ENCODE peak calls at places on chromosomes 11 and 22, in four cellular contexts. One of them, this sample, is unnamed.

GRCh38 chr11:109818303-109818702 is 274.9 kb upstream of the ZC3H12C start:
- DNase-seq in GM12878: no peak
- DNase-seq in K562: no peak
- DNase-seq in HepG2: no peak
- DNase-seq in this sample: no peak

GRCh38 chr11:97739892-97740782 is 1280.6 kb upstream of the CNTN5 start:
- DNase-seq in GM12878: no peak
- DNase-seq in K562: no peak
- DNase-seq in HepG2: peak; percentile 13
- DNase-seq in this sample: no peak

GRCh38 chr11:124674168-124674517 is 439 bp downstream of the SPA17 start:
- DNase-seq in GM12878: no peak
- DNase-seq in K562: no peak
- DNase-seq in HepG2: no peak
- DNase-seq in this sample: peak; percentile 32

GRCh38 chr11:33262016-33262638 is 4.9 kb downstream of the HIPK3 start:
- DNase-seq in GM12878: no peak
- DNase-seq in K562: no peak
- DNase-seq in HepG2: no peak
- DNase-seq in this sample: no peak

GRCh38 chr22:49747705-49748104 is 80.0 kb downstream of the BRD1 start:
- DNase-seq in GM12878: no peak
- DNase-seq in K562: no peak
- DNase-seq in HepG2: no peak
- DNase-seq in this sample: no peak

GRCh38 chr22:30262112-30262511 is 4.5 kb downstream of the OSM start:
- DNase-seq in GM12878: no peak
- DNase-seq in K562: no peak
- DNase-seq in HepG2: no peak
- DNase-seq in this sample: no peak

GRCh38 chr11:94814238-94814976 is 46.3 kb downstream of the AMOTL1 start:
- DNase-seq in GM12878: no peak
- DNase-seq in K562: no peak
- DNase-seq in HepG2: no peak
- DNase-seq in this sample: no peak

GRCh38 chr22:48277868-48278581 is 1515.6 kb downstream of the TBC1D22A start:
- DNase-seq in GM12878: no peak
- DNase-seq in K562: no peak
- DNase-seq in HepG2: no peak
- DNase-seq in this sample: no peak

GRCh38 chr11:33692013-33692504 is 8.6 kb downstream of the C11orf91 start:
- DNase-seq in GM12878: no peak
- DNase-seq in K562: no peak
- DNase-seq in HepG2: peak; percentile 76
- DNase-seq in this sample: no peak

GRCh38 chr11:723120-723883 is 17.3 kb downstream of the EPS8L2 start:
- DNase-seq in GM12878: no peak
- DNase-seq in K562: no peak
- DNase-seq in HepG2: peak; percentile 56
- DNase-seq in this sample: no peak

GRCh38 chr11:69703711-69704507 is at the start of gene FGF19:
- DNase-seq in GM12878: no peak
- DNase-seq in K562: peak; percentile 69
- DNase-seq in HepG2: no peak
- DNase-seq in this sample: no peak

GRCh38 chr11:133697161-133697560 is 148.2 kb downstream of the SPATA19 start:
- DNase-seq in GM12878: no peak
- DNase-seq in K562: no peak
- DNase-seq in HepG2: no peak
- DNase-seq in this sample: no peak

GRCh38 chr11:116078101-116078561 is 573.9 kb upstream of the CADM1 start:
- DNase-seq in GM12878: no peak
- DNase-seq in K562: no peak
- DNase-seq in HepG2: peak; percentile 15
- DNase-seq in this sample: peak; percentile 51

GRCh38 chr11:68609761-68610160 is 74.6 kb upstream of the GAL start:
- DNase-seq in GM12878: no peak
- DNase-seq in K562: no peak
- DNase-seq in HepG2: no peak
- DNase-seq in this sample: no peak

GRCh38 chr11:69353696-69354544 is 60.0 kb downstream of the MYEOV start:
- DNase-seq in GM12878: no peak
- DNase-seq in K562: no peak
- DNase-seq in HepG2: no peak
- DNase-seq in this sample: no peak

GRCh38 chr11:11589385-11589890 is 32.4 kb downstream of the GALNT18 start:
- DNase-seq in GM12878: no peak
- DNase-seq in K562: no peak
- DNase-seq in HepG2: no peak
- DNase-seq in this sample: no peak

GRCh38 chr11:85867751-85868150 is 12.6 kb downstream of the CCDC83 start:
- DNase-seq in GM12878: no peak
- DNase-seq in K562: no peak
- DNase-seq in HepG2: no peak
- DNase-seq in this sample: no peak

GRCh38 chr11:123174196-123175183 is 20.6 kb downstream of the CLMP start:
- DNase-seq in GM12878: no peak
- DNase-seq in K562: no peak
- DNase-seq in HepG2: no peak
- DNase-seq in this sample: no peak

GRCh38 chr11:123169821-123170220 is 25.2 kb downstream of the CLMP start:
- DNase-seq in GM12878: no peak
- DNase-seq in K562: no peak
- DNase-seq in HepG2: no peak
- DNase-seq in this sample: no peak

GRCh38 chr11:123173856-123174186 is 21.2 kb downstream of the CLMP start:
- DNase-seq in GM12878: no peak
- DNase-seq in K562: no peak
- DNase-seq in HepG2: no peak
- DNase-seq in this sample: no peak

GRCh38 chr11:123170929-123171328 is 24.1 kb downstream of the CLMP start:
- DNase-seq in GM12878: no peak
- DNase-seq in K562: no peak
- DNase-seq in HepG2: no peak
- DNase-seq in this sample: no peak

GRCh38 chr11:123173040-123173855 is 21.8 kb downstream of the CLMP start:
- DNase-seq in GM12878: no peak
- DNase-seq in K562: no peak
- DNase-seq in HepG2: no peak
- DNase-seq in this sample: no peak
- TF ChIP-seq FOXM1 in GM12878: no peak
- TF ChIP-seq FOXM1 in K562: no peak
- TF ChIP-seq FOXM1 in HepG2: no peak
- TF ChIP-seq FOXM1 in this sample: no peak

DNA sequence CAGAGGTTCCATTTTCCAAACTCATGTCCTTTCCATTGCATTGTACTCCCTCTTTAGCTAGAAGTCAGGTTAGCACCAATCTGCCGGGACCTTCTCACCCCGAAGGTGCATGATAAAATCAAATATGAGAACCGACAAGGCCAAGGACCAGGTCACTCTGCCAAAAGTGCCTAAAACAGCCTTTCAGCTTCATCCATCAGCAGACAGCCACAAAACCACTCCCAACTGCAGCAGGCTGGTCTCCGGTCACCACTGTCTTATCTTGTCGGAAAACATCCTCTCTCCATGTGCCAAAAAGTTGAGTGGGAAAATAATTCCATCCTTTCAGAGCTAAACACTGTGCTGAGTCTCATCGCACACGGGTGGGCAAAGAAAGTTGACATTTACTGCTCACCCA is 1.4 kb downstream of the PI4KA start:
- DNase-seq in GM12878: no peak
- DNase-seq in K562: no peak
- DNase-seq in HepG2: no peak
- DNase-seq in this sample: no peak
- TF ChIP-seq SP1 in GM12878: no peak
- TF ChIP-seq SP1 in K562: no peak
- TF ChIP-seq SP1 in HepG2: no peak
- TF ChIP-seq SP1 in this sample: no peak

GRCh38 chr11:3083321-3083720 is 26.1 kb upstream of the CARS1 start:
- DNase-seq in GM12878: no peak
- DNase-seq in K562: no peak
- DNase-seq in HepG2: no peak
- DNase-seq in this sample: no peak
- TF ChIP-seq FOXM1 in GM12878: no peak
- TF ChIP-seq FOXM1 in K562: no peak
- TF ChIP-seq FOXM1 in HepG2: no peak
- TF ChIP-seq FOXM1 in this sample: no peak

GRCh38 chr11:78147807-78148206 is 8.4 kb upstream of the ALG8 start:
- DNase-seq in GM12878: no peak
- DNase-seq in K562: no peak
- DNase-seq in HepG2: no peak
- DNase-seq in this sample: no peak

GRCh38 chr11:78150754-78151153 is 11.3 kb upstream of the ALG8 start:
- DNase-seq in GM12878: no peak
- DNase-seq in K562: no peak
- DNase-seq in HepG2: no peak
- DNase-seq in this sample: no peak

GRCh38 chr11:78150346-78150745 is 10.9 kb upstream of the ALG8 start:
- DNase-seq in GM12878: no peak
- DNase-seq in K562: no peak
- DNase-seq in HepG2: no peak
- DNase-seq in this sample: no peak

GRCh38 chr11:78149646-78150045 is 10.2 kb upstream of the ALG8 start:
- DNase-seq in GM12878: no peak
- DNase-seq in K562: no peak
- DNase-seq in HepG2: no peak
- DNase-seq in this sample: no peak

DNA sequence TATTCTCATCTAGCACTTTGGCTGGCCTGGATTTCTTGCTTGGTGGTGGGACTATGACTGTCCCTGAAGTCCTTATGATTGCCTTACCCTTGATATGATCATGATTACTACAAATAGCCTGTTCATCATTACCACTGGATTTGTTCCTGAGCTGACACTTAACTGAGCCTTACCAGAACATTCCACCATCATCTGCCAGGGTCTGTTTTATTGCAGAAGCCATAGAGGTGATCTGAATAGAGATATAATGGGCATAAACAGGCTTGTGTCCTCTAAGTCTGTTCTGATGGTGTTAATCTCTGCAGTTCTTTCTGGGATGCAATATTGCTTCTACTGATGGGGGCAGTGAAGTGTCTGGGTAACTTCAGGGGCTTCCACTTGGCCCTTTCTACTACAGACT is 12.4 kb upstream of the ALG8 start:
- DNase-seq in GM12878: no peak
- DNase-seq in K562: no peak
- DNase-seq in HepG2: no peak
- DNase-seq in this sample: no peak
- TF ChIP-seq SP1 in GM12878: no peak
- TF ChIP-seq SP1 in K562: no peak
- TF ChIP-seq SP1 in HepG2: no peak
- TF ChIP-seq SP1 in this sample: no peak

GRCh38 chr11:77411238-77411637 is 62.7 kb downstream of the PAK1 start:
- DNase-seq in GM12878: no peak
- DNase-seq in K562: no peak
- DNase-seq in HepG2: no peak
- DNase-seq in this sample: no peak
- TF ChIP-seq FOXM1 in GM12878: no peak
- TF ChIP-seq FOXM1 in K562: no peak
- TF ChIP-seq FOXM1 in HepG2: no peak
- TF ChIP-seq FOXM1 in this sample: no peak

This sample was measured in HEK293T.